ENCODE peak calls at places on chromosome 15, in five cellular contexts. H is fibroblast of the aortic adventitia, K is AG04450, J is astrocyte, V is tibial nerve. S is an unnamed sample.

GRCh38 chr15:71588746-71589145 is 221.6 kb upstream of the NR2E3 start:
- DNase-seq in H (peak; percentile 56), K (peak; percentile 32), J (peak; percentile 82), V (no peak), S (no peak)

GRCh38 chr15:68601206-68602197 is 22.7 kb downstream of the CORO2B start:
- DNase-seq in H (peak; percentile 45), K (no peak), J (no peak), V (no peak), S (no peak)

GRCh38 chr15:90212221-90213079 is 11.3 kb downstream of the SEMA4B start:
- DNase-seq in H (no peak), K (no peak), J (no peak), V (no peak), S (no peak)

GRCh38 chr15:78508272-78508671 is 895 bp downstream of the HYKK start:
- DNase-seq in H (no peak), K (no peak), J (no peak), V (no peak), S (no peak)

GRCh38 chr15:33112541-33113105 is 81.9 kb downstream of the FMN1 start:
- DNase-seq in H (no peak), K (no peak), J (no peak), V (no peak), S (no peak)

GRCh38 chr15:81087121-81087520 is 46.9 kb upstream of the CFAP161 start:
- DNase-seq in H (no peak), K (no peak), J (no peak), V (no peak), S (no peak)

GRCh38 chr15:62212746-62213145 is 47.7 kb upstream of the C2CD4B start:
- DNase-seq in H (no peak), K (no peak), J (no peak), V (no peak), S (no peak)

GRCh38 chr15:62752687-62753517 is 289.6 kb upstream of the TPM1 start:
- DNase-seq in H (peak; percentile 41), K (no peak), J (peak; percentile 29), V (no peak), S (no peak)

GRCh38 chr15:63019539-63020109 is 22.9 kb upstream of the TPM1 start:
- DNase-seq in H (peak; percentile 84), K (peak; percentile 70), J (peak; percentile 92), V (no peak), S (no peak)

GRCh38 chr15:79243723-79244122 is 38.8 kb upstream of the ANKRD34C start:
- DNase-seq in H (no peak), K (no peak), J (no peak), V (no peak), S (no peak)

GRCh38 chr15:50340431-50340830 is 14.6 kb downstream of the GABPB1 start:
- DNase-seq in H (no peak), K (no peak), J (no peak), V (no peak), S (no peak)

GRCh38 chr15:89368566-89369223 is 34.1 kb upstream of the POLG start:
- DNase-seq in H (no peak), K (no peak), J (no peak), V (no peak), S (no peak)

GRCh38 chr15:67080118-67080899 is 14.9 kb downstream of the SMAD3 start:
- DNase-seq in H (peak; percentile 96), K (no peak), J (peak; percentile 94), V (no peak), S (no peak)

GRCh38 chr15:90000175-90000923 is 775 bp upstream of the ZNF710 start:
- DNase-seq in H (peak; percentile 28), K (no peak), J (no peak), V (no peak), S (no peak)

GRCh38 chr15:78159395-78159794 is 10.2 kb downstream of the IDH3A start:
- DNase-seq in H (no peak), K (no peak), J (no peak), V (no peak), S (no peak)

GRCh38 chr15:83092309-83092976 is 15.0 kb upstream of the TM6SF1 start:
- DNase-seq in H (peak; percentile 74), K (peak; percentile 18), J (peak; percentile 50), V (no peak), S (no peak)

GRCh38 chr15:68389041-68389930 is 42.7 kb downstream of the ITGA11 start:
- DNase-seq in H (no peak), K (no peak), J (no peak), V (no peak), S (no peak)

GRCh38 chr15:29788433-29789034 is 33.7 kb downstream of the TJP1 start:
- DNase-seq in H (no peak), K (no peak), J (no peak), V (no peak), S (no peak)

GRCh38 chr15:68431037-68431791 is 749 bp downstream of the ITGA11 start:
- DNase-seq in H (peak; percentile 45), K (no peak), J (no peak), V (no peak), S (no peak)

GRCh38 chr15:42608110-42608531 is 32.7 kb downstream of the STARD9 start:
- DNase-seq in H (no peak), K (no peak), J (peak; percentile 69), V (no peak), S (peak; percentile 21)

GRCh38 chr15:42602501-42602900 is 27.1 kb downstream of the STARD9 start:
- DNase-seq in H (no peak), K (no peak), J (no peak), V (no peak), S (no peak)

GRCh38 chr15:42603978-42604377 is 28.6 kb downstream of the STARD9 start:
- DNase-seq in H (no peak), K (no peak), J (no peak), V (no peak), S (no peak)

GRCh38 chr15:42608767-42609488 is 33.5 kb downstream of the STARD9 start:
- DNase-seq in H (no peak), K (no peak), J (no peak), V (no peak), S (no peak)

DNA sequence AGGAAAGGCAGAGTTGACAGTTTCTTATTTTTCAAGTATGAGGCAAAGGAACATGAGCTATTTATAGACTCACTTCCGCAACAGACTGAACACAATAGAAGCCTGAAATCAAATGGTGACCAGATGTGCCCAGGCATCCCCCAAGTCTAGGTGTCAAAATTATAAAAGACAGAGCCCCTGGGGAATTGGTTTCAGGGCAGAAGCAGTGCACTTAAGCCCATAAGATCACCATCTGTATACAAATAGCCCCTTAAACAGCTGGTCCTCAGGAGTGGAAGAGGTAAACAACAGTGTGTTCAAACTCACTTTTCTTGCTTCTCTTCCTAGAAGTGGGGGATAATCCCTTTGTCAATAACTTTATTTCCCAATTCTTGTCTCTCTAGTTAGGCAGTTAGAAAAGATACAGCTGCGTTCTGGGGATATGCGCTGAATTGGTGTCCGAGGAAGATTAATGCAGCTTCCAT is 29.9 kb downstream of the STARD9 start:
- DNase-seq in H (peak; percentile 53), K (no peak), J (peak; percentile 24), V (no peak), S (no peak)
- H3K4me3 ChIP-seq in H (no peak overlapping the region), K (no peak overlapping the region), J (no peak overlapping the region), V (no peak overlapping the region), S (no peak overlapping the region)

GRCh38 chr15:96346409-96346808 is 15.9 kb downstream of the NR2F2 start:
- DNase-seq in H (no peak), K (no peak), J (no peak), V (no peak), S (no peak)
- H3K4me3 ChIP-seq in H (peak overlapping the region; percentile 67), K (peak overlapping the region; percentile 75), J (peak overlapping the region; percentile 55), V (peak overlapping the region; percentile 74), S (no peak overlapping the region)

GRCh38 chr15:92944946-92945521 is 44.9 kb downstream of the CHD2 start:
- DNase-seq in H (no peak), K (no peak), J (no peak), V (no peak), S (no peak)

GRCh38 chr15:92943581-92943980 is 43.5 kb downstream of the CHD2 start:
- DNase-seq in H (no peak), K (no peak), J (no peak), V (no peak), S (no peak)

GRCh38 chr15:92949604-92950249 is 49.6 kb downstream of the CHD2 start:
- DNase-seq in H (no peak), K (no peak), J (no peak), V (no peak), S (no peak)

GRCh38 chr15:92942706-92943105 is 42.6 kb downstream of the CHD2 start:
- DNase-seq in H (no peak), K (no peak), J (no peak), V (no peak), S (no peak)

DNA sequence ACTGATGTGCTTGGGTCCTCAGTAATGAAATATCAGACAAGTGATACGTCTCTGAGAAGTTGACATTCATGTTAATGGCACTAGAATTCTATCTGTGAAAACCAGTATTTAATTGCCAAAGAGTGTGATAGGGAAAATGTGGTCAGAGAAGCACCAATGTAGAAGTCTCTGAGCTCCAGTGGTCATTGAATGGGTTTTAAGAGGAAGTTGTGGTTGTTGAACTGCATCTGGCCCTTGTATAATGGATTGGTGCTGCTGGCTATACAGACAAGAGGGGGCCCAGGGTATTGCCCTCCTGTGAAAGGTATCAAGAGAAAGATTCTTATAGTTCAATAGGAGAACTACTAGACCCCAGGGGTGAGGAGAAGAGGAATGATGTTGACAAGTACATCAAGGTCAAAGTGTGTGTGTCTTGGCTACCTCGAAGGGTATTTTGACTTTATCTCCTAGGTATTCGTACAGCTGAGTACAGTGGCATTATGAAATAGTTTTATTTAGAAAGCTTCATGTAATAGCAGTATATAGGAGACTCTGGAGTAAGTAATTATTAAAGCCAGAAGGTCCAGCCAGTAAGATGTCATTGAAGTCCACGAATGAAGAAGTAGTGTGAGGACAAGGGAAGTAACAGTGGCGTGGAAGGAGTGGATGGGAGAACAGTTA is 47.1 kb downstream of the CHD2 start:
- DNase-seq in H (no peak), K (no peak), J (no peak), V (no peak), S (no peak)
- H3K4me3 ChIP-seq in H (no peak overlapping the region), K (no peak overlapping the region), J (no peak overlapping the region), V (no peak overlapping the region), S (no peak overlapping the region)

GRCh38 chr15:23912191-23912590 is 225.1 kb upstream of the NDN start:
- DNase-seq in H (no peak), K (no peak), J (no peak), V (no peak), S (no peak)
- H3K4me3 ChIP-seq in H (no peak overlapping the region), K (no peak overlapping the region), J (no peak overlapping the region), V (no peak overlapping the region), S (no peak overlapping the region)

DNA sequence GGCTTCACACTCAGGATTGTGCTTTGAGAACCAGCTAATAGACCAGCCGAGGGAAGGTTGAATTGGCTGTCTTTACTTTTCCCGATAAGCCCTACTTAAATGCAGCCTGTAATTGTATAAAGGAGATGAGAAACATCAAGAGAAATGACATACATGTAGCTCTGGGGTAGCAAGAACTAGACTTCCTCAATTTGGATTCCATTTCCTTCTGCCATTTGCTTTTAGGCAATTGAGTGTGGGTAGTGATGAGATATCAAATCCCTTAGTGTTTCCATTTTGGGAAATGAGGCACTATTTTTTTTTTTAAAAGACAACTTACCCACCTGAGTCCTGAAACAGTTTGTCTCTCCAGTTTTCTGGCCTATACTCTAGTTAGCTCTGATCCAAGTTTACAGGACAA is 2.2 kb downstream of the INAFM2 start:
- DNase-seq in H (no peak), K (no peak), J (no peak), V (no peak), S (no peak)
- H3K4me3 ChIP-seq in H (no peak overlapping the region), K (no peak overlapping the region), J (no peak overlapping the region), V (no peak overlapping the region), S (no peak overlapping the region)